ENCODE peak calls at places on chromosomes 2 and 18, in ten cellular contexts. J, K, S, W, N, E, H, Q, L and C are unnamed samples. For H3K27me3, the result is how much of the 10 kb centered on the place peaks cover.

GRCh38 chr2:126913881-126914495 is 15.3 kb downstream of the TEX51 start:
- DNase-seq in J (no peak), K (no peak), S (no peak), W (no peak), N (no peak), E (no peak), H (no peak), Q (no peak), L (no peak), C (peak)

GRCh38 chr2:101251844-101252407 is 760 bp upstream of the CNOT11 start:
- DNase-seq in J (peak), K (no peak), S (peak), W (no peak), N (no peak), E (no peak), H (no peak), Q (peak), L (no peak), C (no peak)

GRCh38 chr2:20524412-20525040 is 77.7 kb downstream of the RHOB start:
- DNase-seq in J (no peak), K (no peak), S (no peak), W (no peak), N (peak), E (peak), H (no peak), Q (peak), L (no peak), C (no peak)

GRCh38 chr2:55869637-55870325 is 53.8 kb downstream of the EFEMP1 start:
- DNase-seq in J (no peak), K (no peak), S (no peak), W (no peak), N (no peak), E (no peak), H (peak), Q (no peak), L (peak), C (no peak)

GRCh38 chr2:170847716-170848115 is 31.0 kb downstream of the GAD1 start:
- DNase-seq in J (no peak), K (no peak), S (no peak), W (no peak), N (no peak), E (no peak), H (no peak), Q (no peak), L (no peak), C (no peak)

GRCh38 chr2:9707008-9707407 is 76.2 kb upstream of the YWHAQ start:
- DNase-seq in J (no peak), K (no peak), S (peak), W (no peak), N (no peak), E (no peak), H (no peak), Q (no peak), L (no peak), C (no peak)

GRCh38 chr2:237967463-237967871 is 653 bp downstream of the UBE2F start:
- DNase-seq in J (peak), K (peak), S (peak), W (peak), N (peak), E (peak), H (no peak), Q (peak), L (no peak), C (peak)

GRCh38 chr2:50401772-50402653 is 629.9 kb downstream of the NRXN1 start:
- DNase-seq in J (peak), K (no peak), S (peak), W (no peak), N (no peak), E (no peak), H (peak), Q (peak), L (no peak), C (no peak)

GRCh38 chr2:178863856-178864620 is 56.8 kb upstream of the TTN start:
- DNase-seq in J (peak), K (no peak), S (peak), W (no peak), N (peak), E (peak), H (peak), Q (no peak), L (peak), C (peak)

GRCh38 chr18:8706981-8707940 is 1.9 kb downstream of the MTCL1 start:
- DNase-seq in J (peak), K (peak), S (peak), W (no peak), N (no peak), E (no peak), H (peak), Q (no peak), L (no peak), C (peak)

GRCh38 chr2:212066546-212066945 is 472.1 kb downstream of the ERBB4 start:
- DNase-seq in J (no peak), K (no peak), S (no peak), W (no peak), N (no peak), E (no peak), H (no peak), Q (no peak), L (no peak), C (no peak)

GRCh38 chr18:44098551-44099098 is 582.1 kb upstream of the SETBP1 start:
- DNase-seq in J (no peak), K (no peak), S (no peak), W (no peak), N (no peak), E (no peak), H (peak), Q (peak), L (no peak), C (no peak)

GRCh38 chr18:22856870-22857269 is 76.3 kb upstream of the RBBP8 start:
- DNase-seq in J (no peak), K (no peak), S (no peak), W (no peak), N (no peak), E (no peak), H (no peak), Q (no peak), L (no peak), C (no peak)

GRCh38 chr2:223109341-223109740 is 57.4 kb downstream of the KCNE4 start:
- DNase-seq in J (no peak), K (no peak), S (no peak), W (no peak), N (no peak), E (no peak), H (no peak), Q (no peak), L (no peak), C (no peak)

GRCh38 chr2:234341332-234341985 is 155.4 kb downstream of the ARL4C start:
- DNase-seq in J (no peak), K (no peak), S (no peak), W (no peak), N (no peak), E (no peak), H (no peak), Q (no peak), L (no peak), C (no peak)

GRCh38 chr2:231182500-231182899 is 15.9 kb upstream of the ARMC9 start:
- DNase-seq in J (no peak), K (no peak), S (no peak), W (no peak), N (no peak), E (no peak), H (no peak), Q (no peak), L (no peak), C (no peak)

GRCh38 chr2:23594079-23594494 is 209.1 kb downstream of the KLHL29 start:
- DNase-seq in J (no peak), K (no peak), S (no peak), W (no peak), N (no peak), E (no peak), H (no peak), Q (peak), L (no peak), C (no peak)

GRCh38 chr2:88090446-88091283 is 23.0 kb downstream of the SMYD1 start:
- DNase-seq in J (no peak), K (no peak), S (no peak), W (no peak), N (no peak), E (no peak), H (no peak), Q (no peak), L (no peak), C (no peak)

GRCh38 chr2:219433666-219434467 is 776 bp upstream of the SPEG start:
- DNase-seq in J (no peak), K (no peak), S (no peak), W (no peak), N (no peak), E (no peak), H (peak), Q (peak), L (no peak), C (no peak)

GRCh38 chr2:126749537-126749936 is 93.6 kb downstream of the GYPC start:
- DNase-seq in J (no peak), K (no peak), S (no peak), W (no peak), N (no peak), E (no peak), H (peak), Q (no peak), L (no peak), C (no peak)

GRCh38 chr2:71702071-71702970 is 249.0 kb downstream of the DYSF start:
- DNase-seq in J (no peak), K (no peak), S (no peak), W (no peak), N (no peak), E (no peak), H (no peak), Q (no peak), L (no peak), C (peak)

GRCh38 chr2:158845869-158846268 is 50.8 kb downstream of the DAPL1 start:
- DNase-seq in J (no peak), K (no peak), S (no peak), W (no peak), N (no peak), E (no peak), H (no peak), Q (no peak), L (no peak), C (no peak)

GRCh38 chr2:33786881-33787280 is 187.8 kb upstream of the FAM98A start:
- DNase-seq in J (no peak), K (no peak), S (no peak), W (no peak), N (no peak), E (no peak), H (no peak), Q (no peak), L (no peak), C (no peak)

GRCh38 chr2:57842531-57842930 is 204.1 kb upstream of the VRK2 start:
- DNase-seq in J (no peak), K (no peak), S (no peak), W (no peak), N (no peak), E (no peak), H (peak), Q (no peak), L (no peak), C (no peak)

DNA sequence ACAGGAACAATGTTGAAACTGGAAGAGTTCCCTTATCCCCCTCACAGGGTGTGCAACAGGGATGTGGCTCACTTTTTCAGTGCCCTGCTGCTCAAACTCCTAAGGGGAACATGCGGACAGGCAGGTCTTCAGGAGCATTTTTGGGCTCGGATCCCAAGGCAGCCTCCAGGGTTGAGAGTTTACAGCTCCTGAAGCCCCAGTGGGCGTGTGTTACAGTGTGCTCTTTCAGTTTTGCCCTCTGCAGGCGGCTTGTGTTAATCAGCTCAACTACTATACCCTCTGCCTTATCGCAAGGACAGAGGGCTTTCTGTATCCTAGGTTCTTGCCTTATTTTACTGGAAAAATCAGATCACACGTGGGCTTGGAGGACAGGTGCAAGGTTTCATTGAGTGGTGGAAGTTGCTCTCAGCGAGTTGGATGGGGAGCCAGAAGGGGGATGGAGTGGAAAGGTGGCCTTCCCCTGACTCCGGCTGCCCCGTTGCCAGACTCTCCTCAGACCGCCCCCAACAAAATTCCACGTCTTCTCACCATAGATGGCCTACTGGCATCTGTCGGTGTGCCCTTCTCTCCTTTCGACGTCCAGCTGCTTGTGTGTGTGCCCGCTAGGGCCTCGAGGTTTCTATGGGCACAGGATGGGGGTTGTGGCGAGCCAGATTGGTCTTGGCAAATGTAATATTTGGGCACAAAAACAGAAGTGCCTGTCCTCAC is 541.9 kb downstream of the TMX3 start:
- DNase-seq in J (no peak), K (no peak), S (peak), W (no peak), N (no peak), E (no peak), H (no peak), Q (no peak), L (no peak), C (no peak)
- TF ChIP-seq CTCF in J (no peak), K (no peak), S (no peak), W (no peak), N (no peak), E (no peak), H (no peak), Q (no peak), L (no peak), C (no peak)

DNA sequence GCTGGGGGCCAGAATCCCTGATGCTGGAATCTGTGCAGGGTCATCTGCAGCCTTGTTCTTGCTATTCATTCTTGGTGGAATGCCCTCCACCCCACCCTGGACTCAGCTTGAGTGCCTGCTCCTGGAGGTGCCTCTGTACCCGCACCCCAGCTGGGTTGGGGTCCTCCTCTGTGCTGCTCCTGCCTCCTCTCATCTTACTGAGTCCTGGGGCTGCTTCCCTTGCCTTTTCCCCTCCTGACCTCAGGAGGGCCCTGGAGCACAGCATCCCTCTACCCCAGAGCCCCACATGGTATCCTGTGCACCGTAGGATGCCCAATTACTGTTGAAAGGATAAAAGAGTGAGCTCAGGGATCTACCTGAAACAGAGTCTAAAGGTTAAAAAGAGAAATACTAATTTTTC is 81.6 kb downstream of the CIB4 start:
- DNase-seq in J (no peak), K (peak), S (no peak), W (no peak), N (no peak), E (no peak), H (no peak), Q (no peak), L (no peak), C (no peak)
- H3K27me3 ChIP-seq in J (under half), K (under half), S (under half), W (under half), N (half or more), E (under half), H (under half), Q (half or more), L (under half), C (under half)

GRCh38 chr2:42824454-42824807 is 32.0 kb upstream of the HAAO start:
- DNase-seq in J (no peak), K (no peak), S (no peak), W (no peak), N (no peak), E (no peak), H (no peak), Q (no peak), L (no peak), C (no peak)

GRCh38 chr2:42829556-42830510 is 37.5 kb upstream of the HAAO start:
- DNase-seq in J (no peak), K (peak), S (no peak), W (no peak), N (no peak), E (no peak), H (no peak), Q (no peak), L (no peak), C (no peak)

GRCh38 chr2:42828487-42829416 is 36.4 kb upstream of the HAAO start:
- DNase-seq in J (peak), K (peak), S (peak), W (peak), N (peak), E (peak), H (peak), Q (peak), L (no peak), C (peak)

GRCh38 chr2:42830922-42831574 is 38.7 kb upstream of the HAAO start:
- DNase-seq in J (no peak), K (peak), S (no peak), W (no peak), N (no peak), E (no peak), H (no peak), Q (no peak), L (no peak), C (no peak)

GRCh38 chr2:42827647-42828486 is 35.5 kb upstream of the HAAO start:
- DNase-seq in J (peak), K (peak), S (peak), W (peak), N (peak), E (peak), H (peak), Q (peak), L (peak), C (peak)
- TF ChIP-seq CTCF in J (peak), K (peak), S (peak), W (peak), N (peak), E (peak), H (peak), Q (peak), L (peak), C (peak)

GRCh38 chr2:176092270-176093144 is at the start of gene HOXD13:
- DNase-seq in J (no peak), K (no peak), S (peak), W (no peak), N (no peak), E (no peak), H (no peak), Q (no peak), L (no peak), C (peak)
- H3K27me3 ChIP-seq in J (under half), K (half or more), S (half or more), W (half or more), N (half or more), E (half or more), H (half or more), Q (half or more), L (half or more), C (under half)

DNA sequence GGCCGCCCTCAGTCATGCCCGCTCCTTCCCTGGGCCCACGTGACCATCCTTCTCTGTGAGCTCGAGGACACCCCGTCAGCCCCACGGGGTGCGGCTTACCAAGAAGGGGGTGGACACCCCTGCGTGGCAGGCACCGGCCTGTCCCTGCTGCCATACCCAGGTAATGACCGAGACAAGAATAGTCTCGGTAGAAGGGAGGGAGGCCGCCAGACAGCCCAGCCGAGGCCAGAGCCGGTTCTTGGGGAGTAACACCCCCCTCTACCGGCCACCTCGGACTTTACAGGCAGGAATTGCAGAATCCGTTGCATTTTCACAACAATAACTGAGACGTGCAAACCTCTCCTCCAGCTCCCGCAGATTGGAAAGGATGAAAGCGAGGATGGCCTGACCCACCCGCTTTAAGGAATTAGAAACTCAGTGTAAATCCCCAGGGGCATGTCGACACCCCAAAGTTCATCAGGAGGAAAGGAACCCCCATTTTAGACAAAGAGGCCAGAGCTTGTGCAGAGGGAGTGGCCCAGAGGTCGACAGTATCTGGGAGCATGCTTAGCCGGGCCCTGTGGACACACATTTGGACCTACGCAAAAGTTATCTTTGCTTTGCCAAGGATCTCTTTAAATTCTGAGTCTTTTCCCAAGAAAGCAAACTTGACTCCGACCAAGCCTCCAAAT is 60.1 kb upstream of the GLI2 start:
- DNase-seq in J (peak), K (peak), S (peak), W (peak), N (peak), E (peak), H (peak), Q (peak), L (no peak), C (peak)
- TF ChIP-seq CTCF in J (peak), K (peak), S (peak), W (peak), N (peak), E (peak), H (peak), Q (peak), L (peak), C (peak)

GRCh38 chr18:13221821-13222220 is 3.3 kb downstream of the LDLRAD4 start:
- DNase-seq in J (peak), K (peak), S (peak), W (no peak), N (peak), E (peak), H (peak), Q (peak), L (no peak), C (peak)
- H3K27me3 ChIP-seq in J (under half), K (under half), S (under half), W (under half), N (under half), E (under half), H (under half), Q (under half), L (under half), C (under half)

GRCh38 chr2:45237128-45237527 is 227.9 kb upstream of the SIX2 start:
- DNase-seq in J (no peak), K (no peak), S (no peak), W (no peak), N (no peak), E (no peak), H (peak), Q (no peak), L (no peak), C (no peak)

GRCh38 chr2:45236268-45236667 is 227.0 kb upstream of the SIX2 start:
- DNase-seq in J (no peak), K (no peak), S (no peak), W (no peak), N (no peak), E (no peak), H (no peak), Q (no peak), L (no peak), C (no peak)

GRCh38 chr2:45241061-45241561 is 231.9 kb upstream of the SIX2 start:
- DNase-seq in J (no peak), K (no peak), S (no peak), W (no peak), N (no peak), E (no peak), H (peak), Q (no peak), L (no peak), C (no peak)

GRCh38 chr2:45242161-45242741 is 233.0 kb upstream of the SIX2 start:
- DNase-seq in J (peak), K (no peak), S (peak), W (no peak), N (peak), E (peak), H (peak), Q (no peak), L (peak), C (peak)

GRCh38 chr2:45237850-45238542 is 228.7 kb upstream of the SIX2 start:
- DNase-seq in J (no peak), K (no peak), S (peak), W (no peak), N (peak), E (no peak), H (peak), Q (no peak), L (no peak), C (peak)
- TF ChIP-seq CTCF in J (no peak), K (no peak), S (peak), W (no peak), N (peak), E (no peak), H (peak), Q (no peak), L (peak), C (peak)

DNA sequence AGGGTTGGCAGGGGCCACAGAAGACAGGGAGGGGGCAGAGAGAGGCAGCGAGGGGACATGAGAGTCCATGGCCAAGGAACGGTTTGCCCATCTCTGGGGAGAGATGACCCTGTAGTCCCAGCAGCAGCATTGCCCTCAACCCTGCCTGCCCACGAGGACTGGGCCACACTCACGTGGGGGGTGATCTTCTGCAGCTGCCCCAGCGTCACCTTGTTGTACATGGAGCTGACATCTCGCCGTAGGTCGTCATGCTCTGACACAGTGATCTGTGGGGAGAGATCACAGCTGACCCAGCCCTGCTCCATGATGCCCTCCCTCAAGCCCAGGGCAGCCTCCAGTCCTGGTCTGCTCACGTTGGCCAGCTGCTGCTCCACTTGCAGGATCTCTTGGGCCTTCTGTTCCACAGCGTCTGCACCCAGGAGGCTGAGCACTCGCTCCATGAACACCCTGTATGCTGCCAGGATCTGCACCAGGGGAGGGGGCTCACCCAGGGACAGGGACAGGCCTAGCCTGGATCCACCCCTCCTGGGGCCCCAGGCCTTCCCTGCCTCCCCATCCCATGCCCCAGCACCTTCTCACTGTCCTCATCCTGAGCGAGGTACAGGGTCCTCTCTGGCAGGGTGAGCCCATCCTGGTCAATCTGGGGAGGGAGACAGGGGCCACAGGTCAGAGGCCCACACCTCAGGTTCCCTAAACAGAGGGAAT is 2.9 kb downstream of the ECEL1 start:
- DNase-seq in J (peak), K (no peak), S (no peak), W (no peak), N (peak), E (no peak), H (no peak), Q (no peak), L (no peak), C (no peak)
- H3K27me3 ChIP-seq in J (under half), K (under half), S (half or more), W (under half), N (half or more), E (under half), H (under half), Q (half or more), L (under half), C (under half)